ENCODE peak calls at places on chromosomes 7 and 10, in eight cellular contexts. One of them, this sample, is unnamed.

GRCh38 chr10:84008878-84009277 is 130.4 kb upstream of the GHITM start:
- DNase-seq in GM12878: no peak
- DNase-seq in K562: peak; percentile 72
- DNase-seq in sigmoid colon: no peak
- DNase-seq in stomach: no peak
- DNase-seq in suprapubic skin: no peak
- DNase-seq in H1: peak; percentile 84
- DNase-seq in esophagus muscularis mucosa: peak; percentile 37
- DNase-seq in this sample: peak; percentile 41

GRCh38 chr10:31602541-31603244 is 283.7 kb downstream of the ZEB1 start:
- DNase-seq in GM12878: no peak
- DNase-seq in K562: no peak
- DNase-seq in sigmoid colon: peak; percentile 96
- DNase-seq in stomach: peak; percentile 54
- DNase-seq in suprapubic skin: peak; percentile 95
- DNase-seq in H1: peak; percentile 74
- DNase-seq in esophagus muscularis mucosa: peak; percentile 95
- DNase-seq in this sample: peak; percentile 58

GRCh38 chr10:76428541-76429330 is 997.3 kb downstream of the LRMDA start:
- DNase-seq in GM12878: no peak
- DNase-seq in K562: no peak
- DNase-seq in sigmoid colon: no peak
- DNase-seq in stomach: no peak
- DNase-seq in suprapubic skin: no peak
- DNase-seq in H1: no peak
- DNase-seq in esophagus muscularis mucosa: no peak
- DNase-seq in this sample: no peak

GRCh38 chr10:4127518-4128315 is 342.7 kb upstream of the KLF6 start:
- DNase-seq in GM12878: peak; percentile 71
- DNase-seq in K562: no peak
- DNase-seq in sigmoid colon: no peak
- DNase-seq in stomach: peak; percentile 74
- DNase-seq in suprapubic skin: no peak
- DNase-seq in H1: no peak
- DNase-seq in esophagus muscularis mucosa: no peak
- DNase-seq in this sample: peak; percentile 60

GRCh38 chr7:77655836-77656455 is 40.3 kb upstream of the RSBN1L start:
- DNase-seq in GM12878: no peak
- DNase-seq in K562: no peak
- DNase-seq in sigmoid colon: no peak
- DNase-seq in stomach: no peak
- DNase-seq in suprapubic skin: no peak
- DNase-seq in H1: peak; percentile 23
- DNase-seq in esophagus muscularis mucosa: no peak
- DNase-seq in this sample: peak; percentile 51

GRCh38 chr10:22228943-22229755 is 11.3 kb upstream of the EBLN1 start:
- DNase-seq in GM12878: peak; percentile 83
- DNase-seq in K562: peak; percentile 94
- DNase-seq in sigmoid colon: peak; percentile 93
- DNase-seq in stomach: peak; percentile 82
- DNase-seq in suprapubic skin: peak; percentile 89
- DNase-seq in H1: peak; percentile 95
- DNase-seq in esophagus muscularis mucosa: peak; percentile 97
- DNase-seq in this sample: peak; percentile 83

GRCh38 chr10:61211468-61211867 is 241.7 kb downstream of the TMEM26 start:
- DNase-seq in GM12878: no peak
- DNase-seq in K562: peak; percentile 44
- DNase-seq in sigmoid colon: no peak
- DNase-seq in stomach: no peak
- DNase-seq in suprapubic skin: no peak
- DNase-seq in H1: no peak
- DNase-seq in esophagus muscularis mucosa: no peak
- DNase-seq in this sample: no peak

GRCh38 chr7:94252124-94252523 is 142.6 kb upstream of the COL1A2 start:
- DNase-seq in GM12878: no peak
- DNase-seq in K562: no peak
- DNase-seq in sigmoid colon: no peak
- DNase-seq in stomach: no peak
- DNase-seq in suprapubic skin: no peak
- DNase-seq in H1: no peak
- DNase-seq in esophagus muscularis mucosa: no peak
- DNase-seq in this sample: no peak

GRCh38 chr7:140541513-140542192 is 62.3 kb upstream of the MKRN1 start:
- DNase-seq in GM12878: no peak
- DNase-seq in K562: no peak
- DNase-seq in sigmoid colon: peak; percentile 91
- DNase-seq in stomach: peak; percentile 37
- DNase-seq in suprapubic skin: no peak
- DNase-seq in H1: peak; percentile 74
- DNase-seq in esophagus muscularis mucosa: no peak
- DNase-seq in this sample: peak; percentile 64

GRCh38 chr10:83677795-83678194 is 461.5 kb upstream of the GHITM start:
- DNase-seq in GM12878: no peak
- DNase-seq in K562: no peak
- DNase-seq in sigmoid colon: peak; percentile 72
- DNase-seq in stomach: no peak
- DNase-seq in suprapubic skin: no peak
- DNase-seq in H1: no peak
- DNase-seq in esophagus muscularis mucosa: no peak
- DNase-seq in this sample: no peak

GRCh38 chr7:45687185-45687560 is 113.0 kb downstream of the ADCY1 start:
- DNase-seq in GM12878: no peak
- DNase-seq in K562: no peak
- DNase-seq in sigmoid colon: no peak
- DNase-seq in stomach: no peak
- DNase-seq in suprapubic skin: peak; percentile 68
- DNase-seq in H1: no peak
- DNase-seq in esophagus muscularis mucosa: peak; percentile 66
- DNase-seq in this sample: no peak

GRCh38 chr7:39659356-39660013 is 36.1 kb downstream of the RALA start:
- DNase-seq in GM12878: no peak
- DNase-seq in K562: no peak
- DNase-seq in sigmoid colon: no peak
- DNase-seq in stomach: no peak
- DNase-seq in suprapubic skin: no peak
- DNase-seq in H1: no peak
- DNase-seq in esophagus muscularis mucosa: no peak
- DNase-seq in this sample: no peak

GRCh38 chr10:98444314-98445006 is 2.3 kb downstream of the HPS1 start:
- DNase-seq in GM12878: no peak
- DNase-seq in K562: no peak
- DNase-seq in sigmoid colon: no peak
- DNase-seq in stomach: no peak
- DNase-seq in suprapubic skin: no peak
- DNase-seq in H1: no peak
- DNase-seq in esophagus muscularis mucosa: peak; percentile 79
- DNase-seq in this sample: no peak

GRCh38 chr7:110650313-110650712 is 440.6 kb upstream of the LRRN3 start:
- DNase-seq in GM12878: no peak
- DNase-seq in K562: no peak
- DNase-seq in sigmoid colon: no peak
- DNase-seq in stomach: no peak
- DNase-seq in suprapubic skin: no peak
- DNase-seq in H1: no peak
- DNase-seq in esophagus muscularis mucosa: no peak
- DNase-seq in this sample: no peak

GRCh38 chr7:139851770-139852481 is 22.9 kb downstream of the TBXAS1 start:
- DNase-seq in GM12878: no peak
- DNase-seq in K562: no peak
- DNase-seq in sigmoid colon: no peak
- DNase-seq in stomach: peak; percentile 41
- DNase-seq in suprapubic skin: peak; percentile 31
- DNase-seq in H1: no peak
- DNase-seq in esophagus muscularis mucosa: no peak
- DNase-seq in this sample: no peak

GRCh38 chr7:22361795-22362194 is 4.8 kb upstream of the RAPGEF5 start:
- DNase-seq in GM12878: no peak
- DNase-seq in K562: no peak
- DNase-seq in sigmoid colon: no peak
- DNase-seq in stomach: peak; percentile 57
- DNase-seq in suprapubic skin: no peak
- DNase-seq in H1: no peak
- DNase-seq in esophagus muscularis mucosa: no peak
- DNase-seq in this sample: peak; percentile 63

GRCh38 chr7:35359423-35359822 is 105.5 kb upstream of the TBX20 start:
- DNase-seq in GM12878: no peak
- DNase-seq in K562: no peak
- DNase-seq in sigmoid colon: no peak
- DNase-seq in stomach: no peak
- DNase-seq in suprapubic skin: no peak
- DNase-seq in H1: no peak
- DNase-seq in esophagus muscularis mucosa: no peak
- DNase-seq in this sample: no peak

GRCh38 chr10:79239275-79239779 is 107.9 kb upstream of the PPIF start:
- DNase-seq in GM12878: no peak
- DNase-seq in K562: peak; percentile 73
- DNase-seq in sigmoid colon: peak; percentile 89
- DNase-seq in stomach: no peak
- DNase-seq in suprapubic skin: no peak
- DNase-seq in H1: peak; percentile 60
- DNase-seq in esophagus muscularis mucosa: no peak
- DNase-seq in this sample: no peak

GRCh38 chr10:14016011-14016536 is 314.6 kb downstream of the FRMD4A start:
- DNase-seq in GM12878: no peak
- DNase-seq in K562: no peak
- DNase-seq in sigmoid colon: peak; percentile 77
- DNase-seq in stomach: no peak
- DNase-seq in suprapubic skin: no peak
- DNase-seq in H1: no peak
- DNase-seq in esophagus muscularis mucosa: no peak
- DNase-seq in this sample: peak; percentile 40

GRCh38 chr7:87959336-87959735 is 25.3 kb downstream of the ADAM22 start:
- DNase-seq in GM12878: no peak
- DNase-seq in K562: no peak
- DNase-seq in sigmoid colon: no peak
- DNase-seq in stomach: no peak
- DNase-seq in suprapubic skin: no peak
- DNase-seq in H1: no peak
- DNase-seq in esophagus muscularis mucosa: no peak
- DNase-seq in this sample: no peak

GRCh38 chr7:87961754-87962153 is 27.7 kb downstream of the ADAM22 start:
- DNase-seq in GM12878: no peak
- DNase-seq in K562: no peak
- DNase-seq in sigmoid colon: no peak
- DNase-seq in stomach: no peak
- DNase-seq in suprapubic skin: no peak
- DNase-seq in H1: no peak
- DNase-seq in esophagus muscularis mucosa: no peak
- DNase-seq in this sample: no peak

DNA sequence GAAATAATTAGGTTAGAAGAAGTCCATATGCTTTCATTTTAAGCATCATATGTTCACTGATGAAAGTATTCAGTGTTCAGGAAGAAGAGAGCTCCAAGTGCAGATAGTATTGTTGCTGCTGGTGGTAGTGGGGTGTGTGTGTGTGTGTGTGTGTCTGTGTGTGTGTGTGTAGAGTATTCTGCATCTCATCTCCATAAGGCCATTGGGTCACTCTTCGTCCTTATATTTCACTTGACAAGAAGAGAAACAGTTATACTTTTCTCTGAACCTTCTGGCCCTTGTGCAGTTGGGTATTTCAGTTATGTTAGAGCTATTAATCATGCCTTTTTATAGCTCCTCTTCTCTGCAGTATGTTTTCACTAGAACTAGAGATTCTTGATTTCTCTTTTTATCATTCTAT is 26.2 kb downstream of the ADAM22 start:
- DNase-seq in GM12878: no peak
- DNase-seq in K562: no peak
- DNase-seq in sigmoid colon: no peak
- DNase-seq in stomach: no peak
- DNase-seq in suprapubic skin: no peak
- DNase-seq in H1: no peak
- DNase-seq in esophagus muscularis mucosa: no peak
- DNase-seq in this sample: no peak
- TF ChIP-seq EP300 in GM12878: no peak
- TF ChIP-seq EP300 in K562: no peak
- TF ChIP-seq EP300 in sigmoid colon: no peak
- TF ChIP-seq EP300 in stomach: no peak
- TF ChIP-seq EP300 in suprapubic skin: no peak
- TF ChIP-seq EP300 in H1: no peak
- TF ChIP-seq EP300 in esophagus muscularis mucosa: no peak
- TF ChIP-seq EP300 in this sample: no peak

GRCh38 chr10:124005091-124005490 is 88.3 kb downstream of the CHST15 start:
- DNase-seq in GM12878: no peak
- DNase-seq in K562: no peak
- DNase-seq in sigmoid colon: peak; percentile 66
- DNase-seq in stomach: peak; percentile 17
- DNase-seq in suprapubic skin: peak; percentile 72
- DNase-seq in H1: peak; percentile 26
- DNase-seq in esophagus muscularis mucosa: no peak
- DNase-seq in this sample: no peak
- TF ChIP-seq POLR2AphosphoS5 in GM12878: no peak
- TF ChIP-seq POLR2AphosphoS5 in K562: no peak
- TF ChIP-seq POLR2AphosphoS5 in sigmoid colon: no peak
- TF ChIP-seq POLR2AphosphoS5 in stomach: no peak
- TF ChIP-seq POLR2AphosphoS5 in suprapubic skin: no peak
- TF ChIP-seq POLR2AphosphoS5 in H1: no peak
- TF ChIP-seq POLR2AphosphoS5 in esophagus muscularis mucosa: no peak
- TF ChIP-seq POLR2AphosphoS5 in this sample: no peak

DNA sequence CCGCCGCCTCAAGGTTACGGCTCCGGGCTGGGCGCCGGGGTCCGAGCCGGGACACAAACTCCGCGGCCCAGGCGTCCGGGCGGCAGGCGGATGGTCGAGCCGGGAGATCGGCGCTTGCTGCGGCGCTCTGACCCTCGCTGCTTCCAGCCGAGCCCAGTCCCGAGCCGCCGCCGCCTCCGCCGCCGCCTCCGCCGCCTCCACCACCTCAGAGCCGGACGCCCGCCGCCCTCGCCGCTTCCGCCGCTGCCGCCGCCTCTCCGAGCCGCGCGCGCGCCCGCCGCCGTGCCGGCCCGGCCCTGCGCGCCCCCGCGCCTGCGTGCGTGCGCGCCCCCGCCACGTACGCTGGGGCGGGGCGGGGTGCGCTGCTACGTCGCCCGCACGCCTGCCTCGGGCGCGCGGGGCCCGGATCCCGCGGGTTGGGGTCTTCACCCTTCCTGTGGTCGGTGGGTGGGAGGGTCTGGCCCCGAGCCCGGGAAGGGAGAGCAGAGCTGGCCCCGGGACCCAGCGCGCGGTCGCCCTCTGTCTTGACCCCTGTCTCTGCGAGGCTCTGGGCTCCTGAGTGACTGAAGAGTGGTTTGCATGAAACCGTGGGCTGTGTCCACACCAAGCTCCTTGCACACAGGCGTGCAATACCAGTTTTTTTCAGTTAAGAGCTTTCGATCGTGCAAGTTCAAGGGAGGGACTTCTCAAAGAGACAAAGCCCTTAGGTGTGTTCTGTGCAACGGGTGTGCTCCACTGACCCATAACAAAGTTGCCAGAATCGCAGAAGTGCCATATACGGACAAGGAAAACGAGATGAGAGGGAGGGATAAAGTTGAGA is at the start of gene SMURF1:
- DNase-seq in GM12878: no peak
- DNase-seq in K562: peak; percentile 83
- DNase-seq in sigmoid colon: peak; percentile 80
- DNase-seq in stomach: peak; percentile 76
- DNase-seq in suprapubic skin: peak; percentile 84
- DNase-seq in H1: peak; percentile 75
- DNase-seq in esophagus muscularis mucosa: no peak
- DNase-seq in this sample: peak; percentile 74
- TF ChIP-seq POLR2A in GM12878: peak; percentile 80
- TF ChIP-seq POLR2A in K562: peak; percentile 86
- TF ChIP-seq POLR2A in sigmoid colon: no peak
- TF ChIP-seq POLR2A in stomach: no peak
- TF ChIP-seq POLR2A in suprapubic skin: peak; percentile 45
- TF ChIP-seq POLR2A in H1: no peak
- TF ChIP-seq POLR2A in esophagus muscularis mucosa: no peak
- TF ChIP-seq POLR2A in this sample: peak; percentile 70

GRCh38 chr7:151637781-151638261 is 118.1 kb upstream of the RHEB start:
- DNase-seq in GM12878: no peak
- DNase-seq in K562: no peak
- DNase-seq in sigmoid colon: peak; percentile 74
- DNase-seq in stomach: no peak
- DNase-seq in suprapubic skin: no peak
- DNase-seq in H1: no peak
- DNase-seq in esophagus muscularis mucosa: no peak
- DNase-seq in this sample: no peak
- TF ChIP-seq EP300 in GM12878: no peak
- TF ChIP-seq EP300 in K562: no peak
- TF ChIP-seq EP300 in sigmoid colon: no peak
- TF ChIP-seq EP300 in stomach: no peak
- TF ChIP-seq EP300 in suprapubic skin: no peak
- TF ChIP-seq EP300 in H1: no peak
- TF ChIP-seq EP300 in esophagus muscularis mucosa: no peak
- TF ChIP-seq EP300 in this sample: no peak

This sample was measured in transverse colon.